ENCODE peak calls at places on chromosomes 4 and X, in six cellular contexts. T is CD8-positive, alpha-beta memory T cell; I is T-helper 2 cell; J is COLO829; U is memory B cell; D is NCI-H524 treated with DMSO at 0.1 percent for 48 hours. E is an unnamed sample.

GRCh38 chr4:16079046-16079445 is 4.8 kb downstream of the PROM1 start:
- DNase-seq in T (no peak), U (no peak), D (peak; percentile 12), I (peak; percentile 10), J (no peak), E (no peak)

GRCh38 chr4:19382993-19383392 is 868.7 kb upstream of the SLIT2 start:
- DNase-seq in I (no peak), U (no peak), J (peak; percentile 5), D (no peak), T (no peak), E (no peak)

GRCh38 chrX:21926527-21927278 is 13.8 kb upstream of the SMS start:
- DNase-seq in D (no peak), J (peak; percentile 80), U (no peak), I (peak; percentile 70), T (no peak), E (no peak)

GRCh38 chrX:6383488-6383887 is 151.4 kb downstream of the VCX3A start:
- DNase-seq in D (no peak), U (no peak), J (no peak), T (no peak), I (no peak), E (no peak)

GRCh38 chrX:100368167-100368566 is 41.9 kb downstream of the PCDH19 start:
- DNase-seq in D (no peak), U (no peak), J (peak; percentile 28), I (peak; percentile 0), T (no peak), E (no peak)

GRCh38 chrX:120125444-120125843 is 9.7 kb upstream of the RHOXF1 start:
- DNase-seq in I (no peak), T (no peak), U (no peak), D (no peak), J (no peak), E (no peak)

GRCh38 chr4:7759221-7759620 is 180.4 kb downstream of the AFAP1 start:
- DNase-seq in I (peak; percentile 94), U (no peak), J (no peak), T (peak; percentile 74), D (no peak), E (peak; percentile 16)

GRCh38 chr4:140213116-140213515 is 59.1 kb upstream of the MAML3 start:
- DNase-seq in D (no peak), I (no peak), J (no peak), T (no peak), U (no peak), E (no peak)

GRCh38 chrX:18351774-18352173 is 2.7 kb downstream of the SCML2 start:
- DNase-seq in J (no peak), I (no peak), T (no peak), U (no peak), D (peak; percentile 4), E (no peak)

GRCh38 chrX:133413218-133413925 is 1.9 kb downstream of the GPC4 start:
- DNase-seq in U (no peak), I (no peak), T (no peak), J (no peak), D (no peak), E (no peak)

GRCh38 chrX:22194207-22194606 is 78.5 kb upstream of the CBLL2 start:
- DNase-seq in J (no peak), U (no peak), T (no peak), I (no peak), D (no peak), E (no peak)

GRCh38 chr4:142331646-142332045 is 514.5 kb downstream of the INPP4B start:
- DNase-seq in D (no peak), T (no peak), U (no peak), J (no peak), I (no peak), E (no peak)

GRCh38 chr4:25861951-25862410 is 807 bp downstream of the SEL1L3 start:
- DNase-seq in J (no peak), D (no peak), U (no peak), I (peak; percentile 80), T (peak; percentile 53), E (no peak)

GRCh38 chr4:8355864-8356565 is 84.5 kb downstream of the ACOX3 start:
- DNase-seq in U (no peak), I (no peak), T (no peak), D (no peak), J (no peak), E (no peak)

GRCh38 chrX:63932006-63932405 is 147.0 kb upstream of the ARHGEF9 start:
- DNase-seq in T (no peak), U (no peak), I (no peak), D (no peak), J (no peak), E (no peak)

GRCh38 chr4:6924361-6924779 is 14.7 kb downstream of the TBC1D14 start:
- DNase-seq in T (no peak), J (no peak), D (no peak), I (no peak), U (no peak), E (no peak)